ENCODE peak calls at places on chromosomes 1 and 21, in nine cellular contexts. A, D, O, B, X, G, Y, M and Q are unnamed samples.

GRCh38 chr1:180244840-180245239 is 14.8 kb downstream of the LHX4 start:
- DNase-seq in Y (no peak), D (no peak), B (no peak), X (no peak), A (no peak), G (no peak), O (no peak), M (no peak), Q (no peak)

GRCh38 chr1:228804640-228805413 is 69.5 kb downstream of the RHOU start:
- DNase-seq in B (no peak), M (no peak), A (peak), X (no peak), O (no peak), Y (no peak), D (no peak), G (no peak), Q (no peak)

GRCh38 chr1:97123717-97124446 is 402.3 kb downstream of the PTBP2 start:
- DNase-seq in M (no peak), O (no peak), Y (no peak), D (no peak), X (no peak), B (no peak), A (no peak), G (no peak), Q (no peak)

GRCh38 chr21:40936151-40936550 is 89.2 kb upstream of the DSCAM start:
- DNase-seq in M (no peak), D (no peak), X (no peak), A (no peak), B (no peak), O (no peak), Y (no peak), G (no peak), Q (no peak)

GRCh38 chr1:13652238-13652637 is 47.8 kb upstream of the PRDM2 start:
- DNase-seq in D (no peak), M (no peak), G (no peak), O (no peak), X (no peak), A (no peak), Y (no peak), B (no peak), Q (no peak)

GRCh38 chr1:167659440-167659839 is 29.4 kb downstream of the RCSD1 start:
- DNase-seq in A (no peak), G (no peak), M (peak), Y (no peak), O (no peak), X (no peak), B (no peak), D (no peak), Q (no peak)

GRCh38 chr1:8347635-8348034 is 29.7 kb downstream of the SLC45A1 start:
- DNase-seq in M (peak), O (no peak), A (no peak), G (no peak), Y (no peak), X (no peak), D (no peak), B (no peak), Q (no peak)

GRCh38 chr1:85372683-85373446 is 92.1 kb downstream of the DDAH1 start:
- DNase-seq in G (no peak), B (no peak), X (peak), M (peak), A (no peak), D (no peak), Y (no peak), O (peak), Q (no peak)

GRCh38 chr21:45571641-45572040 is 29.4 kb upstream of the SLC19A1 start:
- DNase-seq in X (no peak), A (no peak), O (no peak), G (no peak), M (no peak), B (no peak), D (no peak), Y (no peak), Q (no peak)

GRCh38 chr1:156123356-156124196 is 9.1 kb downstream of the LMNA start:
- DNase-seq in Y (peak), X (peak), D (peak), A (peak), O (peak), B (peak), G (peak), M (peak), Q (peak)

GRCh38 chr1:169615803-169616202 is 14.1 kb downstream of the SELP start:
- DNase-seq in D (no peak), X (no peak), Y (no peak), O (no peak), B (no peak), A (no peak), G (no peak), M (no peak), Q (no peak)

GRCh38 chr1:8962812-8963669 is 17.4 kb downstream of the CA6 start:
- DNase-seq in D (no peak), Y (peak), M (no peak), X (peak), A (peak), B (no peak), G (no peak), O (no peak), Q (no peak)

GRCh38 chr1:21937372-21938121 is 437 bp upstream of the HSPG2 start:
- DNase-seq in A (peak), X (peak), B (peak), Y (peak), G (peak), M (peak), D (peak), O (peak), Q (peak)

GRCh38 chr1:150065184-150065871 is 2.2 kb upstream of the VPS45 start:
- DNase-seq in X (peak), A (no peak), O (peak), D (no peak), Y (no peak), B (peak), G (no peak), M (no peak), Q (peak)

GRCh38 chr1:86409416-86410021 is 13.4 kb upstream of the ODF2L start:
- DNase-seq in M (no peak), G (no peak), D (no peak), B (no peak), O (no peak), A (peak), Y (no peak), X (no peak), Q (no peak)

GRCh38 chr1:116794804-116795481 is 40.7 kb downstream of the CD2 start:
- DNase-seq in G (no peak), A (no peak), D (no peak), B (no peak), Y (no peak), X (peak), O (no peak), M (no peak), Q (no peak)

GRCh38 chr1:9505142-9505541 is 34.1 kb upstream of the SLC25A33 start:
- DNase-seq in D (no peak), Y (no peak), O (no peak), M (no peak), B (no peak), G (no peak), X (no peak), A (no peak), Q (no peak)

GRCh38 chr1:198845851-198846250 is 207.0 kb downstream of the PTPRC start:
- DNase-seq in A (no peak), Y (no peak), X (no peak), M (peak), G (no peak), O (peak), D (no peak), B (no peak), Q (no peak)

GRCh38 chr1:204971700-204972336 is 71.2 kb upstream of the CNTN2 start:
- DNase-seq in A (no peak), X (peak), G (no peak), D (peak), B (peak), M (peak), O (no peak), Y (peak), Q (peak)

GRCh38 chr1:21801100-21801499 is 11.0 kb upstream of the LDLRAD2 start:
- DNase-seq in X (no peak), O (peak), G (no peak), A (no peak), B (no peak), D (no peak), Y (peak), M (peak), Q (no peak)

GRCh38 chr1:185139231-185139630 is 17.5 kb downstream of the TRMT1L start:
- DNase-seq in O (no peak), A (no peak), X (no peak), Y (no peak), M (no peak), D (no peak), B (no peak), G (no peak), Q (no peak)

GRCh38 chr1:157105988-157106812 is 6.6 kb upstream of the ETV3L start:
- DNase-seq in Y (peak), O (peak), D (peak), M (peak), X (no peak), G (no peak), B (peak), A (no peak), Q (peak)

GRCh38 chr1:110339040-110339426 is at the start of gene RBM15:
- DNase-seq in Y (no peak), G (peak), O (peak), A (peak), B (peak), D (peak), X (peak), M (peak), Q (no peak)

GRCh38 chr1:55316494-55316893 is 101.3 kb upstream of the USP24 start:
- DNase-seq in D (no peak), M (no peak), O (no peak), A (no peak), X (no peak), G (no peak), Y (no peak), B (no peak), Q (no peak)

GRCh38 chr1:6075747-6076146 is 30.1 kb downstream of the KCNAB2 start:
- DNase-seq in A (no peak), M (no peak), G (no peak), B (no peak), D (no peak), O (no peak), X (peak), Y (no peak), Q (no peak)

GRCh38 chr1:16397095-16397494 is 30.1 kb downstream of the SZRD1 start:
- DNase-seq in A (no peak), M (no peak), Y (no peak), X (peak), O (no peak), B (no peak), G (no peak), D (no peak), Q (no peak)

GRCh38 chr1:246782120-246782900 is 58.1 kb downstream of the SCCPDH start:
- DNase-seq in Y (peak), D (peak), A (peak), B (peak), O (peak), G (no peak), M (peak), X (peak), Q (peak)

GRCh38 chr1:219772265-219773036 is 155.9 kb downstream of the SLC30A10 start:
- DNase-seq in O (no peak), M (peak), A (no peak), B (no peak), Y (no peak), G (no peak), X (no peak), D (no peak), Q (no peak)

GRCh38 chr1:232657426-232657825 is 27.5 kb upstream of the SIPA1L2 start:
- DNase-seq in G (no peak), O (no peak), D (no peak), X (no peak), M (no peak), A (no peak), Y (no peak), B (no peak), Q (no peak)